ENCODE peak calls at places on chromosomes 1 and 21, in six cellular contexts. C is ovary, H is mesendoderm, Z is GM23248, L is Peyer's patch, X is heart right ventricle. I is an unnamed sample.

GRCh38 chr1:229579101-229579651 is 20.7 kb upstream of the ABCB10 start:
- DNase-seq in L (no peak), Z (peak; percentile 24), C (no peak), H (no peak), X (peak; percentile 71), I (no peak)

GRCh38 chr1:175901076-175901475 is 157.7 kb upstream of the TNR start:
- DNase-seq in C (no peak), Z (no peak), H (no peak), X (no peak), L (no peak), I (no peak)

GRCh38 chr1:203271962-203272632 is 33.2 kb upstream of the BTG2 start:
- DNase-seq in H (no peak), Z (no peak), L (no peak), C (peak; percentile 75), X (no peak), I (no peak)

GRCh38 chr1:172637522-172637921 is 21.4 kb upstream of the FASLG start:
- DNase-seq in Z (peak; percentile 93), L (no peak), C (no peak), X (no peak), H (peak; percentile 15), I (no peak)

GRCh38 chr21:34022557-34023335 is 50.6 kb upstream of the MRPS6 start:
- DNase-seq in L (no peak), Z (peak; percentile 69), H (peak; percentile 16), C (no peak), X (no peak), I (no peak)

GRCh38 chr1:224137518-224137917 is 23.6 kb downstream of the FBXO28 start:
- DNase-seq in X (no peak), H (no peak), Z (no peak), C (no peak), L (no peak), I (no peak)

GRCh38 chr1:30887485-30888315 is 20.9 kb downstream of the SDC3 start:
- DNase-seq in C (no peak), Z (peak; percentile 71), L (no peak), X (no peak), H (peak; percentile 75), I (no peak)

GRCh38 chr1:61186753-61187152 is 104.4 kb downstream of the NFIA start:
- DNase-seq in Z (peak; percentile 47), C (no peak), H (no peak), L (no peak), X (no peak), I (no peak)

GRCh38 chr1:48776400-48777218 is at the start of gene BEND5:
- DNase-seq in C (peak; percentile 71), L (peak; percentile 54), H (peak; percentile 80), Z (peak; percentile 30), X (peak; percentile 59), I (peak; percentile 73)

GRCh38 chr21:25638634-25639166 is 358 bp upstream of the JAM2 start:
- DNase-seq in L (no peak), C (no peak), X (no peak), H (no peak), Z (peak; percentile 43), I (no peak)

GRCh38 chr1:28909198-28909597 is 5.2 kb upstream of the EPB41 start:
- DNase-seq in X (no peak), Z (no peak), H (no peak), L (no peak), C (no peak), I (no peak)

GRCh38 chr1:119387858-119388257 is 19.3 kb downstream of the HAO2 start:
- DNase-seq in H (peak; percentile 41), X (no peak), Z (no peak), C (no peak), L (no peak), I (no peak)

GRCh38 chr1:108077991-108078390 is 113.0 kb upstream of the VAV3 start:
- DNase-seq in X (no peak), L (no peak), C (no peak), H (no peak), Z (no peak), I (no peak)

GRCh38 chr1:12075195-12076114 is 12.4 kb downstream of the TNFRSF8 start:
- DNase-seq in X (peak; percentile 24), H (peak; percentile 39), C (peak; percentile 87), L (no peak), Z (peak; percentile 64), I (no peak)

GRCh38 chr1:20209471-20209870 is 23.2 kb upstream of the PLA2G2C start:
- DNase-seq in L (no peak), H (no peak), C (no peak), X (no peak), Z (no peak), I (no peak)

GRCh38 chr1:20210736-20211405 is 24.6 kb upstream of the PLA2G2C start:
- DNase-seq in H (no peak), L (no peak), Z (peak; percentile 27), C (peak; percentile 65), X (no peak), I (no peak)

GRCh38 chr1:20211511-20211931 is 25.2 kb upstream of the PLA2G2C start:
- DNase-seq in C (peak; percentile 37), Z (peak; percentile 84), H (no peak), L (no peak), X (no peak), I (no peak)

GRCh38 chr1:20212685-20213331 is 26.5 kb upstream of the PLA2G2C start:
- DNase-seq in X (peak; percentile 50), C (peak; percentile 64), L (peak; percentile 78), Z (peak; percentile 81), H (peak; percentile 91), I (no peak)

GRCh38 chr1:20212099-20212684 is 25.9 kb upstream of the PLA2G2C start:
- DNase-seq in H (no peak), L (no peak), C (no peak), Z (no peak), X (no peak), I (no peak)
- H3K27ac ChIP-seq in H (no peak overlapping the region), L (no peak overlapping the region), C (no peak overlapping the region), Z (peak overlapping the region; percentile 39), X (no peak overlapping the region), I (no peak overlapping the region)

GRCh38 chr1:113870778-113871177 is 734 bp downstream of the PTPN22 start:
- DNase-seq in L (no peak), C (no peak), X (no peak), H (no peak), Z (no peak), I (no peak)
- H3K27ac ChIP-seq in L (peak overlapping the region; percentile 80), C (no peak overlapping the region), X (no peak overlapping the region), H (no peak overlapping the region), Z (peak overlapping the region; percentile 49), I (no peak overlapping the region)

GRCh38 chr1:23618586-23619083 is 59.3 kb upstream of the ID3 start:
- DNase-seq in L (no peak), C (no peak), H (no peak), X (no peak), Z (no peak), I (no peak)
- H3K27ac ChIP-seq in L (peak overlapping the region; percentile 86), C (no peak overlapping the region), H (no peak overlapping the region), X (no peak overlapping the region), Z (no peak overlapping the region), I (no peak overlapping the region)

GRCh38 chr21:29819675-29820337 is 120.0 kb downstream of the GRIK1 start:
- DNase-seq in X (no peak), L (no peak), Z (no peak), C (no peak), H (no peak), I (no peak)
- H3K27ac ChIP-seq in X (no peak overlapping the region), L (no peak overlapping the region), Z (no peak overlapping the region), C (no peak overlapping the region), H (no peak overlapping the region), I (no peak overlapping the region)

GRCh38 chr1:53430779-53431178 is 28.4 kb upstream of the DMRTB1 start:
- DNase-seq in H (peak; percentile 97), L (no peak), C (no peak), Z (no peak), X (no peak), I (no peak)

GRCh38 chr1:53431725-53432306 is 27.4 kb upstream of the DMRTB1 start:
- DNase-seq in X (no peak), L (no peak), H (no peak), C (no peak), Z (no peak), I (no peak)

GRCh38 chr1:53430256-53430655 is 28.9 kb upstream of the DMRTB1 start:
- DNase-seq in C (no peak), X (no peak), Z (no peak), H (peak; percentile 82), L (no peak), I (no peak)

GRCh38 chr1:53435151-53435550 is 24.0 kb upstream of the DMRTB1 start:
- DNase-seq in L (no peak), H (no peak), X (no peak), Z (no peak), C (no peak), I (no peak)

DNA sequence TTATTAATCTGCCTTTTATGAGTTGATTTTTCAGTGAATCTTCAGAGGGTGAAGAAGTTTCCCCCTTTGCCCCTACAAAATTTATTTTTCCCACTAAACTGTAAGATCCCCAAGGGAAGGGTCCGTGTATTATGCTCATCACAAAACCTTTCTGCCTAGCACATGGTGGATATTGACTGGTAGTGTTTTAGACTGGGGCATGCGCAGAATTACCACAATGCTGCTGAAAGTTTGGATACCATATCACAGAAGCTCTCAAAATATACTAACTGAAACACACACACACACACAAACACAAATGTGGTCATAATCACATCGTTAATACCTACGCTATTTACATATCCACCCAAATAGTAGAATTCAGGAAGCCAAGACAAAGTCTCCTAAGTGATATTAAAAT is 28.0 kb upstream of the DMRTB1 start:
- DNase-seq in Z (no peak), H (no peak), C (no peak), L (no peak), X (no peak), I (no peak)
- H3K27ac ChIP-seq in Z (no peak overlapping the region), H (peak overlapping the region; percentile 93), C (no peak overlapping the region), L (no peak overlapping the region), X (no peak overlapping the region), I (no peak overlapping the region)